ENCODE peak calls at places on chromosomes 2 and 18, in five cellular contexts. P is Daoy, M is fibroblast of lung, O is MCF 10A, G is NCI-H460. T is an unnamed sample.

GRCh38 chr18:27695054-27695453 is 481.9 kb downstream of the CDH2 start:
- DNase-seq in P (peak; percentile 21), M (no peak), O (no peak), G (no peak), T (no peak)

GRCh38 chr2:101818531-101819451 is 121.3 kb downstream of the MAP4K4 start:
- DNase-seq in P (peak; percentile 71), M (peak; percentile 88), O (peak; percentile 49), G (no peak), T (peak; percentile 49)

GRCh38 chr2:232316382-232317190 is 62.0 kb upstream of the ALPP start:
- DNase-seq in P (no peak), M (no peak), O (no peak), G (no peak), T (no peak)

GRCh38 chr2:864501-865106 is 86.0 kb upstream of the SNTG2 start:
- DNase-seq in P (no peak), M (no peak), O (no peak), G (no peak), T (no peak)

GRCh38 chr2:96528680-96529375 is 7.7 kb upstream of the ARID5A start:
- DNase-seq in P (no peak), M (no peak), O (no peak), G (no peak), T (no peak)

GRCh38 chr2:198137733-198138132 is 333.3 kb downstream of the PLCL1 start:
- DNase-seq in P (no peak), M (no peak), O (no peak), G (no peak), T (no peak)

GRCh38 chr2:238469155-238469554 is 42.4 kb downstream of the ASB1 start:
- DNase-seq in P (no peak), M (no peak), O (no peak), G (no peak), T (no peak)

GRCh38 chr2:176001281-176001902 is 675 bp downstream of the LNPK start:
- DNase-seq in P (peak; percentile 45), M (peak; percentile 52), O (peak; percentile 49), G (peak; percentile 15), T (peak; percentile 61)

GRCh38 chr2:16139663-16140610 is 199.6 kb downstream of the MYCN start:
- DNase-seq in P (no peak), M (no peak), O (no peak), G (no peak), T (no peak)

GRCh38 chr2:176283268-176283667 is 14.0 kb downstream of the MTX2 start:
- DNase-seq in P (no peak), M (peak; percentile 37), O (no peak), G (no peak), T (no peak)

GRCh38 chr18:79403723-79404566 is 8.2 kb downstream of the NFATC1 start:
- DNase-seq in P (no peak), M (no peak), O (no peak), G (no peak), T (no peak)

GRCh38 chr2:239146011-239146641 is 254.7 kb downstream of the HDAC4 start:
- DNase-seq in P (no peak), M (no peak), O (no peak), G (no peak), T (no peak)

GRCh38 chr18:13178976-13179375 is 39.6 kb upstream of the LDLRAD4 start:
- DNase-seq in P (peak; percentile 80), M (peak; percentile 82), O (no peak), G (no peak), T (no peak)

GRCh38 chr2:219803294-219803693 is 175.9 kb downstream of the SLC4A3 start:
- DNase-seq in P (peak; percentile 23), M (peak; percentile 87), O (peak; percentile 17), G (no peak), T (no peak)

GRCh38 chr2:151410485-151410833 is 757 bp downstream of the RIF1 start:
- DNase-seq in P (peak; percentile 36), M (peak; percentile 25), O (peak; percentile 46), G (peak; percentile 12), T (peak; percentile 46)

GRCh38 chr2:205758051-205758450 is 75.8 kb downstream of the NRP2 start:
- DNase-seq in P (no peak), M (peak; percentile 96), O (no peak), G (no peak), T (no peak)

GRCh38 chr2:234710587-234710986 is 213.7 kb upstream of the ARL4C start:
- DNase-seq in P (no peak), M (no peak), O (no peak), G (no peak), T (peak; percentile 31)

GRCh38 chr2:74533464-74533863 is 3.7 kb downstream of the HTRA2 start:
- DNase-seq in P (no peak), M (no peak), O (no peak), G (no peak), T (no peak)

GRCh38 chr18:57833441-57834101 is 30.5 kb upstream of the ATP8B1 start:
- DNase-seq in P (peak; percentile 44), M (peak; percentile 61), O (peak; percentile 18), G (no peak), T (no peak)

GRCh38 chr2:45874324-45874723 is 222.8 kb downstream of the PRKCE start:
- DNase-seq in P (no peak), M (no peak), O (peak; percentile 71), G (no peak), T (no peak)

GRCh38 chr2:76870581-76870980 is 651.6 kb downstream of the LRRTM4 start:
- DNase-seq in P (no peak), M (peak; percentile 3), O (peak; percentile 8), G (no peak), T (no peak)

GRCh38 chr2:217899231-217900009 is 103.4 kb downstream of the TNS1 start:
- DNase-seq in P (peak; percentile 91), M (peak; percentile 89), O (peak; percentile 81), G (peak; percentile 40), T (peak; percentile 4)

GRCh38 chr18:9482790-9483189 is 7.5 kb downstream of the RALBP1 start:
- DNase-seq in P (no peak), M (no peak), O (no peak), G (no peak), T (no peak)

GRCh38 chr2:189328451-189329249 is 112.6 kb upstream of the WDR75 start:
- DNase-seq in P (peak; percentile 33), M (peak; percentile 78), O (no peak), G (no peak), T (no peak)

GRCh38 chr2:120589782-120590608 is 145.7 kb upstream of the GLI2 start:
- DNase-seq in P (peak; percentile 89), M (peak; percentile 98), O (peak; percentile 89), G (peak; percentile 2), T (no peak)

GRCh38 chr18:58394046-58394445 is 234.8 kb downstream of the ALPK2 start:
- DNase-seq in P (peak; percentile 69), M (peak; percentile 80), O (no peak), G (no peak), T (no peak)

GRCh38 chr2:204913312-204913711 is 368.0 kb downstream of the PARD3B start:
- DNase-seq in P (no peak), M (no peak), O (no peak), G (no peak), T (no peak)

GRCh38 chr2:222722327-222722946 is 51.0 kb downstream of the MOGAT1 start:
- DNase-seq in P (no peak), M (peak; percentile 88), O (no peak), G (no peak), T (no peak)

GRCh38 chr2:85678794-85679672 is 11.0 kb upstream of the SFTPB start:
- DNase-seq in P (peak; percentile 87), M (peak; percentile 59), O (peak; percentile 91), G (peak; percentile 66), T (peak; percentile 84)

GRCh38 chr18:22643731-22644130 is 226.0 kb upstream of the CTAGE1 start:
- DNase-seq in P (no peak), M (peak; percentile 79), O (no peak), G (no peak), T (no peak)

GRCh38 chr2:97739893-97740245 is 26.5 kb downstream of the ZAP70 start:
- DNase-seq in P (no peak), M (no peak), O (no peak), G (no peak), T (peak; percentile 48)

GRCh38 chr18:76209597-76209996 is 285.4 kb downstream of the ZNF516 start:
- DNase-seq in P (peak; percentile 74), M (peak; percentile 79), O (peak; percentile 43), G (no peak), T (no peak)

GRCh38 chr2:40282428-40282827 is 169.5 kb downstream of the SLC8A1 start:
- DNase-seq in P (no peak), M (no peak), O (no peak), G (no peak), T (no peak)

T was measured in NCI-H345.